ENCODE peak calls at places on chromosomes 16 and 17, in six cellular contexts. Z, M, I, E, F and X are unnamed samples.

GRCh38 chr16:3013491-3013951 is 798 bp downstream of the CLDN9 start:
- DNase-seq in I (no peak), F (no peak), E (no peak), Z (no peak), M (no peak), X (no peak)

GRCh38 chr16:72467157-72467759 is 295.3 kb upstream of the PMFBP1 start:
- DNase-seq in I (peak), Z (peak), E (peak), F (no peak), M (peak), X (no peak)

GRCh38 chr16:69522732-69523404 is 42.9 kb upstream of the NFAT5 start:
- DNase-seq in Z (peak), M (no peak), E (no peak), F (no peak), I (peak), X (no peak)

GRCh38 chr17:79417589-79417988 is 193.3 kb downstream of the RBFOX3 start:
- DNase-seq in Z (no peak), E (no peak), M (no peak), I (no peak), F (no peak), X (no peak)

GRCh38 chr17:51263001-51263400 is 2.7 kb downstream of the UTP18 start:
- DNase-seq in E (no peak), I (no peak), Z (no peak), F (no peak), M (no peak), X (no peak)

GRCh38 chr17:59561042-59561441 is 4.4 kb upstream of the DHX40 start:
- DNase-seq in E (no peak), F (no peak), I (peak), M (no peak), Z (peak), X (no peak)

GRCh38 chr17:30950669-30951399 is 20.0 kb upstream of the RNF135 start:
- DNase-seq in Z (no peak), F (no peak), M (no peak), E (peak), I (peak), X (no peak)

GRCh38 chr17:82323514-82324234 is 6.3 kb upstream of the CD7 start:
- DNase-seq in F (no peak), Z (no peak), E (no peak), I (no peak), M (no peak), X (no peak)

GRCh38 chr17:17112628-17113200 is 70.5 kb downstream of the MPRIP start:
- DNase-seq in F (no peak), Z (no peak), I (no peak), E (no peak), M (no peak), X (no peak)

GRCh38 chr16:20884240-20884556 is 16.0 kb downstream of the DCUN1D3 start:
- DNase-seq in Z (no peak), F (no peak), E (no peak), M (no peak), I (no peak), X (no peak)

GRCh38 chr17:31251618-31252328 is 45.3 kb downstream of the OMG start:
- DNase-seq in Z (no peak), E (no peak), M (no peak), I (no peak), F (no peak), X (no peak)

GRCh38 chr16:72836985-72837384 is 210.9 kb downstream of the ZFHX3 start:
- DNase-seq in E (no peak), M (no peak), I (no peak), F (no peak), Z (no peak), X (no peak)

GRCh38 chr16:8863594-8864424 is 5.0 kb downstream of the CARHSP1 start:
- DNase-seq in E (peak), M (peak), F (no peak), Z (no peak), I (peak), X (no peak)

GRCh38 chr17:43517161-43517560 is 29.0 kb downstream of the ETV4 start:
- DNase-seq in E (no peak), I (no peak), Z (no peak), M (no peak), F (no peak), X (no peak)

GRCh38 chr16:67959520-67959919 is 8.9 kb downstream of the SLC12A4 start:
- DNase-seq in Z (no peak), I (no peak), F (no peak), M (no peak), E (no peak), X (no peak)

GRCh38 chr17:50944054-50944901 is 78.1 kb upstream of the TOB1 start:
- DNase-seq in M (peak), Z (peak), F (peak), E (no peak), I (peak), X (peak)

GRCh38 chr17:58314706-58315015 is 13.9 kb downstream of the TSPOAP1 start:
- DNase-seq in Z (no peak), E (no peak), M (no peak), I (no peak), F (no peak), X (no peak)

GRCh38 chr17:36094746-36095145 is 4.8 kb upstream of the CCL3 start:
- DNase-seq in F (no peak), I (no peak), E (no peak), M (no peak), Z (no peak), X (no peak)

GRCh38 chr17:1590031-1590746 is 27.6 kb upstream of the PITPNA start:
- DNase-seq in I (no peak), M (peak), Z (peak), E (no peak), F (no peak), X (no peak)

GRCh38 chr16:12435730-12436129 is 368.0 kb downstream of the CPPED1 start:
- DNase-seq in I (no peak), F (no peak), Z (no peak), E (no peak), M (no peak), X (no peak)

GRCh38 chr16:89343501-89344291 is 126.2 kb downstream of the ZNF778 start:
- DNase-seq in I (peak), M (no peak), F (no peak), E (no peak), Z (peak), X (no peak)

GRCh38 chr16:13833510-13833909 is 86.4 kb upstream of the ERCC4 start:
- DNase-seq in F (no peak), Z (no peak), E (no peak), M (no peak), I (no peak), X (no peak)

GRCh38 chr16:84999200-84999599 is 12.1 kb downstream of the ZDHHC7 start:
- DNase-seq in I (no peak), F (no peak), M (no peak), Z (no peak), E (no peak), X (no peak)

GRCh38 chr16:11386791-11387546 is 41.7 kb downstream of the RMI2 start:
- DNase-seq in F (no peak), E (no peak), I (no peak), Z (peak), M (peak), X (no peak)

GRCh38 chr16:11258553-11259287 is 2.7 kb upstream of the SOCS1 start:
- DNase-seq in E (peak), I (no peak), F (no peak), M (no peak), Z (no peak), X (no peak)

GRCh38 chr17:65446838-65447526 is 114.5 kb downstream of the AXIN2 start:
- DNase-seq in E (no peak), F (no peak), I (no peak), M (no peak), Z (no peak), X (no peak)

GRCh38 chr16:57899771-57900661 is 70.9 kb downstream of the CNGB1 start:
- DNase-seq in I (peak), Z (peak), E (peak), M (peak), F (peak), X (peak)

GRCh38 chr16:55476625-55477533 is 2.1 kb upstream of the MMP2 start:
- DNase-seq in Z (no peak), E (no peak), M (no peak), F (no peak), I (no peak), X (no peak)